ENCODE peak calls at places on chromosomes 12 and 14, in seven cellular contexts. S is NCI-H1694 treated with DMSO at 0.1 percent for 48 hours, Z is sigmoid colon, D is neural progenitor cell, Q is substantia nigra, Y is kidney tubule cell, N is amygdala. J is an unnamed sample.

GRCh38 chr12:49228653-49229052 is 36.2 kb upstream of the TUBA1C start:
- DNase-seq in S (peak), Z (no peak), D (no peak), Q (no peak), Y (no peak), N (no peak), J (peak)

GRCh38 chr12:94644622-94645021 is 5.7 kb downstream of the TMCC3 start:
- DNase-seq in S (no peak), Z (no peak), D (no peak), Q (no peak), Y (peak), N (no peak), J (no peak)

GRCh38 chr12:13204428-13204827 is 7.9 kb downstream of the EMP1 start:
- DNase-seq in S (no peak), Z (no peak), D (peak), Q (no peak), Y (no peak), N (no peak), J (no peak)

GRCh38 chr12:110252716-110253115 is 28.3 kb upstream of the ATP2A2 start:
- DNase-seq in S (no peak), Z (no peak), D (no peak), Q (no peak), Y (no peak), N (no peak), J (no peak)

GRCh38 chr12:58159941-58160340 is 218.6 kb downstream of the ATP23 start:
- DNase-seq in S (no peak), Z (no peak), D (no peak), Q (no peak), Y (no peak), N (no peak), J (no peak)

GRCh38 chr12:110853856-110854255 is 7.1 kb downstream of the CCDC63 start:
- DNase-seq in S (peak), Z (no peak), D (peak), Q (no peak), Y (no peak), N (no peak), J (no peak)

GRCh38 chr12:1594045-1594294 is 411 bp downstream of the FBXL14 start:
- DNase-seq in S (no peak), Z (peak), D (peak), Q (no peak), Y (peak), N (no peak), J (no peak)

GRCh38 chr14:50230601-50231474 is 540 bp downstream of the SOS2 start:
- DNase-seq in S (peak), Z (peak), D (peak), Q (peak), Y (peak), N (no peak), J (peak)

GRCh38 chr12:4487024-4487423 is 41.4 kb upstream of the FGF6 start:
- DNase-seq in S (no peak), Z (no peak), D (no peak), Q (no peak), Y (no peak), N (no peak), J (peak)

GRCh38 chr14:70804556-70805162 is 4.7 kb downstream of the MAP3K9 start:
- DNase-seq in S (no peak), Z (no peak), D (no peak), Q (no peak), Y (no peak), N (no peak), J (no peak)

GRCh38 chr12:111458773-111459172 is 53.0 kb downstream of the SH2B3 start:
- DNase-seq in S (no peak), Z (peak), D (no peak), Q (no peak), Y (no peak), N (no peak), J (no peak)

GRCh38 chr12:12376636-12377448 is 20.0 kb downstream of the BORCS5 start:
- DNase-seq in S (peak), Z (no peak), D (peak), Q (no peak), Y (peak), N (no peak), J (peak)

GRCh38 chr12:42166501-42166900 is 21.8 kb upstream of the GXYLT1 start:
- DNase-seq in S (no peak), Z (no peak), D (no peak), Q (no peak), Y (no peak), N (no peak), J (no peak)

GRCh38 chr12:57744194-57744776 is 554 bp upstream of the TSPAN31 start:
- DNase-seq in S (no peak), Z (peak), D (no peak), Q (peak), Y (no peak), N (no peak), J (no peak)

GRCh38 chr14:92709340-92710000 is 39.0 kb downstream of the LGMN start:
- DNase-seq in S (no peak), Z (no peak), D (no peak), Q (no peak), Y (no peak), N (no peak), J (no peak)

GRCh38 chr12:131116437-131117117 is 162.9 kb downstream of the ADGRD1 start:
- DNase-seq in S (no peak), Z (peak), D (peak), Q (no peak), Y (peak), N (no peak), J (peak)

GRCh38 chr12:120252071-120252906 is 13.2 kb downstream of the PXN start:
- DNase-seq in S (no peak), Z (no peak), D (no peak), Q (no peak), Y (peak), N (no peak), J (no peak)

GRCh38 chr12:93154096-93154728 is 223.5 kb upstream of the NUDT4 start:
- DNase-seq in S (no peak), Z (no peak), D (no peak), Q (no peak), Y (no peak), N (no peak), J (no peak)

GRCh38 chr14:93939304-93940229 is 12.4 kb downstream of the FAM181A start:
- DNase-seq in S (peak), Z (peak), D (peak), Q (peak), Y (peak), N (peak), J (peak)

GRCh38 chr12:62803756-62804155 is 131.2 kb downstream of the PPM1H start:
- DNase-seq in S (no peak), Z (no peak), D (no peak), Q (no peak), Y (no peak), N (no peak), J (no peak)

GRCh38 chr14:32332415-32333116 is 3.5 kb downstream of the AKAP6 start:
- DNase-seq in S (no peak), Z (no peak), D (no peak), Q (no peak), Y (no peak), N (no peak), J (no peak)